ENCODE peak calls at places on chromosomes 3 and 15, in ten cellular contexts. O is mammary epithelial cell; E is OCI-LY7; S is lower lobe of right lung; F is upper lobe of left lung; X is psoas muscle; M is left lung; L is mucosa of descending colon; H is AG10803; W is CD8-positive, alpha-beta T cell. K is an unnamed sample.
A peak's percentile ranks its signal among the peaks of the same experiment; 100 is the strongest.

GRCh38 chr15:57500979-57501576 is 90.6 kb upstream of the MYZAP start:
- DNase-seq in M (no peak), X (no peak), W (no peak), F (no peak), O (no peak), S (no peak), E (no peak), L (no peak), H (peak; percentile 35), K (peak; percentile 33)

GRCh38 chr3:57910988-57911387 is 97.2 kb upstream of the FLNB start:
- DNase-seq in L (no peak), H (no peak), F (no peak), S (no peak), O (no peak), M (no peak), X (no peak), E (peak; percentile 42), W (peak; percentile 11), K (peak; percentile 45)

GRCh38 chr3:111726788-111727305 is 131.7 kb upstream of the ZBED2 start:
- DNase-seq in F (no peak), E (no peak), H (no peak), S (no peak), L (no peak), X (no peak), M (no peak), W (no peak), O (no peak), K (no peak)

GRCh38 chr3:123338021-123338619 is 110.8 kb downstream of the ADCY5 start:
- DNase-seq in L (no peak), O (no peak), F (no peak), E (no peak), W (no peak), S (no peak), H (no peak), X (no peak), M (peak; percentile 16), K (no peak)

GRCh38 chr15:45703670-45704328 is 69.0 kb downstream of the SQOR start:
- DNase-seq in F (no peak), L (no peak), W (no peak), O (no peak), H (no peak), X (no peak), E (no peak), M (no peak), S (no peak), K (no peak)

GRCh38 chr3:30355622-30356021 is 250.8 kb upstream of the TGFBR2 start:
- DNase-seq in F (no peak), W (no peak), O (no peak), M (no peak), E (peak; percentile 10), L (no peak), X (no peak), S (no peak), H (peak; percentile 48), K (no peak)

GRCh38 chr3:56019490-56019889 is 448.8 kb downstream of the ERC2 start:
- DNase-seq in E (no peak), M (no peak), O (no peak), F (no peak), S (no peak), X (no peak), H (no peak), W (no peak), L (no peak), K (peak; percentile 12)

GRCh38 chr15:38129531-38130199 is 123.0 kb upstream of the SPRED1 start:
- DNase-seq in O (peak; percentile 93), F (peak; percentile 73), X (peak; percentile 68), S (peak; percentile 67), H (peak; percentile 100), W (no peak), L (peak; percentile 49), M (peak; percentile 81), E (peak; percentile 66), K (peak; percentile 100)

DNA sequence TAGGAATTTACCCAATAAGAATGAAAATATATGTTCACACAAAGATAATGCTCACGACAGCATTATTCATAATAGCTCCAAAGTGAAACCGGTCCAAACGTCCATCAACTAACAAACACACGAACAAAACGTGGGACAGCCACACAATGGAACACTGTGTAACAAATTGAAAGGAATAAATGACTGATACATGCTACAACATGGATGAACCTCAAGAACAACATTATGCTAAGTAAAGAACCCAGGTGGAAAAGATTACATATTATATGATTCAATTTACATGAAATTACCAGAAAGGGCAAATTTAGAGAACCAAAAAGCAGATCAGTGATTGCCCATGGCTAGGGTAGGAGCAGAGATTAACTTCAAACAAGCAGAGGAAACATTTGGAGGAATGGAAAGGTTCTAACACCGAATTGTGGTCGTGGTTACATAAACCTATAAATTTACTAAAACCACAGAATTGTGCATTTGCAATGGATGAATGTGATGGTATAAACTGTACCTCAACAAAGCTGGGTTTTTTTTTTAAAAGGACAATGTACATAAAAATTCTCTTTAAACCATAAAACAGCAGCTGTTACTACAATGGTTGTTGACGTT is 76.3 kb downstream of the XXYLT1 start:
- DNase-seq in E (no peak), H (no peak), L (no peak), W (no peak), M (no peak), O (no peak), F (no peak), X (no peak), S (no peak), K (no peak)
- H3K4me3 ChIP-seq in E (no peak overlapping the region), H (no peak overlapping the region), L (no peak overlapping the region), W (no peak overlapping the region), M (no peak overlapping the region), O (no peak overlapping the region), F (no peak overlapping the region), X (no peak overlapping the region), S (no peak overlapping the region), K (no peak overlapping the region)

DNA sequence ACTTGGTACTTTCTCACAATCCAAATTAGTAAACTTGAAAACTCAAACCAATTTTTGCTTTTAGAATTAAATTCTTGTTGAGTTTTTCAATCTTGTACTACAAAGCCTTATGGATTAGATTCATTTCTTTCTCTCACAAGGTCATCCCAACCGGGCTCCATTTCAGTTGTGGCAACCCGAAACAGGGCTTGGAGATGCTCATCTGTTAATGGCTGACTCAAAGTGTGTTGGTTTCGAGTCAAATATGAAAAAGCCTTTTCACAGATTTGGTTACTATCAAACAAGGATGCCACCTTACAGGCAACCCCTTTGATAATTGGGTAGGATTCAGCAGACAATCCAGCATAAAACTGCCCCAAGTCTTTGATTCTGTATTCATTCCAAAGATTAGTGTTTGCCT is 1.8 kb downstream of the EPM2AIP1 start:
- DNase-seq in S (no peak), F (no peak), M (no peak), O (no peak), X (no peak), E (peak; percentile 26), W (no peak), L (no peak), H (no peak), K (no peak)
- H3K4me3 ChIP-seq in S (peak overlapping the region; percentile 81), F (peak overlapping the region; percentile 61), M (peak overlapping the region; percentile 81), O (peak overlapping the region; percentile 88), X (peak overlapping the region; percentile 79), E (peak overlapping the region; percentile 78), W (no peak overlapping the region), L (no peak overlapping the region), H (peak overlapping the region; percentile 89), K (peak overlapping the region; percentile 70)

GRCh38 chr3:187210091-187210490 is 12.8 kb downstream of the RTP1 start:
- DNase-seq in W (no peak), L (no peak), M (no peak), F (no peak), X (no peak), E (no peak), O (no peak), S (no peak), H (no peak), K (no peak)

GRCh38 chr3:187209501-187209900 is 12.2 kb downstream of the RTP1 start:
- DNase-seq in W (no peak), F (no peak), M (no peak), L (no peak), S (no peak), H (peak; percentile 89), X (no peak), E (no peak), O (no peak), K (no peak)

GRCh38 chr3:187212705-187213104 is 15.4 kb downstream of the RTP1 start:
- DNase-seq in F (no peak), E (no peak), O (no peak), X (no peak), S (no peak), L (no peak), W (no peak), H (peak; percentile 64), M (no peak), K (no peak)

GRCh38 chr3:187211532-187212274 is 14.4 kb downstream of the RTP1 start:
- DNase-seq in O (peak; percentile 74), H (peak; percentile 87), E (no peak), F (no peak), S (no peak), M (no peak), W (no peak), L (no peak), X (no peak), K (no peak)

DNA sequence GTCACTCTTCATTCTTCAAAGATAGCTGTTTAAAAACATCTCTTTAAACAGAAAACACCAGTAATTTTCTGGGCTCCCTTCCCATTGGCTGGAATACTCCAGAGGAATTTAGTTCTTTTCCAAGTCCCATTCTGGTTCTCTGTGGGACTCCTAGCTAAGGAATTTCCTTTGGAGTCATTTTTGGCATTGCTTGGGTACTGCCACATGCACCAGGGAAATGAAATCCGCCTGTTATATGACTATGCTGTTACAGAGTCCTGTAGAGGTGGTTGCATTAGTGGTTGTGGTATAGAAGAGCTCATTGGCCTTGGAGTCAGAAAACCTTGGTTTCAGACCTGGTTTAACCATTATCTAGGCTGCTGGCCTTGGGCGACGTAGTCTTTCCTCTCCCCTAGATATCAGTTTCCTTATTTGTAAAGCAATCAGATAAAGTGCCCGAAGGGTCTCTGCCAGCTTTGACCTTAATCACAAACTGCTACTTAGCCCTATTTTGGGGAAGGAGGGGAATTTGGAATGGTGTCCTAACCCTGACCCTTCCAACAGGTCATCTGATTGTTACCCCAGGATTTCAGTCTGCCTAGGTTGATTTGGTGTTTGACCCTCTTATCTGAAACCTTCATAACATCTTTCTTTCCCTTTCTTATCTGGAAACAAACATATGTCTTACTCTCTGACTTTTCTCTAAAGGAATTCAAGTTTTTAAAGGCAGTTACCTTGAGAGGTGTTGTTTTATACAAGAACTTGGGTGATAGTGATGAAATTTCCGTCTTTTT is 13.5 kb downstream of the RTP1 start:
- DNase-seq in O (no peak), X (no peak), L (no peak), F (no peak), H (peak; percentile 98), W (no peak), E (no peak), S (no peak), M (no peak), K (peak; percentile 77)
- H3K4me3 ChIP-seq in O (no peak overlapping the region), X (no peak overlapping the region), L (no peak overlapping the region), F (no peak overlapping the region), H (no peak overlapping the region), W (no peak overlapping the region), E (no peak overlapping the region), S (no peak overlapping the region), M (no peak overlapping the region), K (no peak overlapping the region)

GRCh38 chr15:80071652-80072051 is 12.2 kb downstream of the ZFAND6 start:
- DNase-seq in M (no peak), W (no peak), F (no peak), H (no peak), L (no peak), O (no peak), S (no peak), X (no peak), E (no peak), K (no peak)

GRCh38 chr15:80072285-80072684 is 12.8 kb downstream of the ZFAND6 start:
- DNase-seq in X (no peak), E (peak; percentile 85), O (peak; percentile 93), M (no peak), H (peak; percentile 87), F (no peak), S (no peak), W (no peak), L (no peak), K (peak; percentile 94)

GRCh38 chr15:80070840-80071239 is 11.4 kb downstream of the ZFAND6 start:
- DNase-seq in M (no peak), F (no peak), H (peak; percentile 66), W (no peak), L (no peak), E (peak; percentile 37), X (no peak), O (no peak), S (no peak), K (peak; percentile 54)

GRCh38 chr15:80076321-80077318 is 17.1 kb downstream of the ZFAND6 start:
- DNase-seq in F (no peak), W (no peak), H (peak; percentile 23), O (no peak), S (no peak), L (no peak), E (no peak), X (no peak), M (no peak), K (no peak)

GRCh38 chr15:80073197-80073596 is 13.7 kb downstream of the ZFAND6 start:
- DNase-seq in H (no peak), M (no peak), F (no peak), E (no peak), S (no peak), X (no peak), O (no peak), W (no peak), L (no peak), K (no peak)
- H3K4me3 ChIP-seq in H (peak overlapping the region; percentile 57), M (peak overlapping the region; percentile 32), F (no peak overlapping the region), E (peak overlapping the region; percentile 71), S (peak overlapping the region; percentile 45), X (peak overlapping the region; percentile 60), O (peak overlapping the region; percentile 94), W (no peak overlapping the region), L (no peak overlapping the region), K (peak overlapping the region; percentile 41)

K was measured in cardiac fibroblast.